ENCODE peak calls at places on chromosomes 7 and 10, in nine cellular contexts. B is right cardiac atrium, W is testis, K is neural progenitor cell, L is aorta, I is cardiac muscle cell, P is adrenal gland, H is tibial artery, O is mammary epithelial cell. A is an unnamed sample.

GRCh38 chr10:74208081-74208480 is 57.1 kb downstream of the ADK start:
- DNase-seq in B (no peak), W (no peak), K (peak; percentile 50), L (no peak), I (no peak), P (no peak), H (no peak), O (no peak), A (no peak)

GRCh38 chr10:42980553-42981357 is 96.1 kb upstream of the RET start:
- DNase-seq in B (no peak), W (no peak), K (no peak), L (peak; percentile 63), I (no peak), P (peak; percentile 45), H (peak; percentile 62), O (no peak), A (no peak)

GRCh38 chr10:96456296-96456840 is 57.4 kb downstream of the TLL2 start:
- DNase-seq in B (no peak), W (no peak), K (no peak), L (no peak), I (no peak), P (no peak), H (no peak), O (no peak), A (no peak)

GRCh38 chr7:33862946-33863814 is 42.2 kb upstream of the BMPER start:
- DNase-seq in B (peak; percentile 82), W (peak; percentile 43), K (no peak), L (no peak), I (peak; percentile 86), P (no peak), H (peak; percentile 69), O (no peak), A (no peak)

GRCh38 chr10:21393941-21394340 is 131.5 kb downstream of the SKIDA1 start:
- DNase-seq in B (no peak), W (peak; percentile 17), K (no peak), L (no peak), I (no peak), P (no peak), H (no peak), O (no peak), A (no peak)

GRCh38 chr7:33722383-33723096 is 182.8 kb upstream of the BMPER start:
- DNase-seq in B (peak; percentile 66), W (peak; percentile 52), K (peak; percentile 10), L (peak; percentile 76), I (peak; percentile 84), P (no peak), H (peak; percentile 83), O (peak; percentile 95), A (no peak)

GRCh38 chr10:117217196-117217761 is 20.0 kb downstream of the KCNK18 start:
- DNase-seq in B (no peak), W (peak; percentile 29), K (peak; percentile 57), L (no peak), I (no peak), P (no peak), H (peak; percentile 56), O (no peak), A (no peak)

GRCh38 chr7:34208878-34209621 is 303.7 kb downstream of the BMPER start:
- DNase-seq in B (no peak), W (peak; percentile 23), K (no peak), L (no peak), I (no peak), P (no peak), H (no peak), O (no peak), A (no peak)

GRCh38 chr7:100567751-100568175 is 5.9 kb downstream of the SAP25 start:
- DNase-seq in B (no peak), W (no peak), K (no peak), L (no peak), I (no peak), P (peak; percentile 82), H (no peak), O (no peak), A (peak; percentile 22)

GRCh38 chr7:37999673-38000072 is 79.2 kb downstream of the EPDR1 start:
- DNase-seq in B (no peak), W (no peak), K (no peak), L (no peak), I (no peak), P (no peak), H (no peak), O (no peak), A (no peak)

GRCh38 chr7:1125603-1125969 is 34.4 kb downstream of the ZFAND2A start:
- DNase-seq in B (peak; percentile 36), W (no peak), K (no peak), L (peak; percentile 73), I (no peak), P (no peak), H (no peak), O (no peak), A (no peak)

GRCh38 chr10:61733358-61733940 is 70.7 kb downstream of the CABCOCO1 start:
- DNase-seq in B (no peak), W (peak; percentile 49), K (peak; percentile 61), L (no peak), I (peak; percentile 61), P (no peak), H (no peak), O (peak; percentile 19), A (peak; percentile 16)

GRCh38 chr10:4023997-4024396 is 239.0 kb upstream of the KLF6 start:
- DNase-seq in B (no peak), W (no peak), K (no peak), L (no peak), I (no peak), P (no peak), H (no peak), O (no peak), A (no peak)

GRCh38 chr7:38280000-38280399 is 6.6 kb upstream of the TARP start:
- DNase-seq in B (no peak), W (no peak), K (no peak), L (no peak), I (no peak), P (no peak), H (no peak), O (no peak), A (no peak)

GRCh38 chr10:63720072-63720537 is 198.9 kb downstream of the REEP3 start:
- DNase-seq in B (no peak), W (peak; percentile 65), K (peak; percentile 61), L (no peak), I (peak; percentile 62), P (peak; percentile 73), H (no peak), O (peak; percentile 52), A (peak; percentile 56)

GRCh38 chr10:61785410-61786105 is 115.9 kb upstream of the ARID5B start:
- DNase-seq in B (no peak), W (no peak), K (no peak), L (no peak), I (no peak), P (no peak), H (no peak), O (no peak), A (no peak)

GRCh38 chr10:103574116-103575061 is 80.9 kb downstream of the NEURL1 start:
- DNase-seq in B (peak; percentile 35), W (no peak), K (no peak), L (no peak), I (no peak), P (no peak), H (no peak), O (no peak), A (peak; percentile 56)
- H3K4me1 ChIP-seq in B (no peaks in the 10 kb centered on the region), W (no peaks in the 10 kb centered on the region), K (no peaks in the 10 kb centered on the region), L (no peaks in the 10 kb centered on the region), I (no peaks in the 10 kb centered on the region), P (no peaks in the 10 kb centered on the region), H (no peaks in the 10 kb centered on the region), O (no peaks in the 10 kb centered on the region), A (peaks cover 15% of the 10 kb centered on the region)

DNA sequence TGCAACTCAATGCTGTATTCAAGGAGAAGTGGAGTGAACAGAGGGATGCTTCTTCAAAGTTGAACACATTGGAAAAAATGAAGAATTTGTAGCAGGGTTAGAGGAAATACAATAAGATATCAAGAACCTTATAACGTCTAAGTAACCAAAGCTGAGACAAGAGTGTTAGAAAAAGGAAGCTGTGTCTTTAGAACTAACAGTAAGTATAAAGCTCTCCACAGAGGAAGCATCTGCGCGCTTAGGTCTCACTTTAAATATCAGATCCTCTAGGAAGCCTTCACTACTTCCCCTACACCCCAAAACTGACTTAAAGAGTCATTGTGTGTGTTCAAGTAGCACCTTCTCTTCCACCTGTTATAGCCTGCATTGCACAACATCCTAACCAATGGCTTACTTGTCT is 43.0 kb downstream of the CH25H start:
- DNase-seq in B (no peak), W (peak; percentile 14), K (no peak), L (no peak), I (no peak), P (no peak), H (no peak), O (no peak), A (no peak)
- H3K4me3 ChIP-seq in B (no peak overlapping the region), W (no peak overlapping the region), K (no peak overlapping the region), L (no peak overlapping the region), I (no peak overlapping the region), P (no peak overlapping the region), H (no peak overlapping the region), O (no peak overlapping the region), A (no peak overlapping the region)

DNA sequence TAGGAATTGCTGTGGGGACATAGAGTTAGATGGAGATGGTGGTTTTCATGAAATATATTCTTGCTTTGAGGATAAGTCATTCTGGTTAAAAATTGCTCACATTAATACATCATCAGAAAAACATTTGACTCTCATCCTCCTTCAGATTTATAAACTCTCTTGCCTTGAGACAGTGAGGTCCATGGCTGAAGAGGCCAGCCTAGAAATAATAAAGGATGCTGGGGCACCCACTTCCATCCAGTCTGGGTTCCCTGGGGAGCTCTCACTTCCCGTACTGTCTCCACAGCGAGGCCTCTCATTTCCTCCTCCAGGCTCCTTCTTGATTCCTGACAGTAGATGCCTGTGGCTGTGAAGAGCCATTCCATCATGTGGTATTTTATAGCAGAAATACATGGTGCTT is 73.3 kb upstream of the PRKG1 start:
- DNase-seq in B (no peak), W (no peak), K (no peak), L (no peak), I (no peak), P (no peak), H (no peak), O (no peak), A (no peak)
- H3K27ac ChIP-seq in B (no peak overlapping the region), W (no peak overlapping the region), K (no peak overlapping the region), L (peak overlapping the region; percentile 86), I (no peak overlapping the region), P (no peak overlapping the region), H (peak overlapping the region; percentile 79), O (no peak overlapping the region), A (no peak overlapping the region)

GRCh38 chr10:50556238-50557120 is 67.3 kb downstream of the SGMS1 start:
- DNase-seq in B (no peak), W (no peak), K (no peak), L (no peak), I (no peak), P (no peak), H (no peak), O (no peak), A (no peak)

GRCh38 chr10:50552771-50553535 is 70.8 kb downstream of the SGMS1 start:
- DNase-seq in B (no peak), W (peak; percentile 30), K (peak; percentile 25), L (no peak), I (no peak), P (no peak), H (no peak), O (no peak), A (no peak)

GRCh38 chr10:50552308-50552707 is 71.4 kb downstream of the SGMS1 start:
- DNase-seq in B (no peak), W (no peak), K (no peak), L (no peak), I (no peak), P (no peak), H (no peak), O (no peak), A (no peak)

GRCh38 chr10:50554995-50555568 is 68.7 kb downstream of the SGMS1 start:
- DNase-seq in B (no peak), W (peak; percentile 38), K (peak; percentile 40), L (no peak), I (no peak), P (no peak), H (no peak), O (no peak), A (no peak)

GRCh38 chr10:50554381-50554994 is 69.3 kb downstream of the SGMS1 start:
- DNase-seq in B (peak; percentile 54), W (peak; percentile 30), K (peak; percentile 28), L (no peak), I (peak; percentile 37), P (no peak), H (no peak), O (no peak), A (no peak)
- H3K4me1 ChIP-seq in B (peaks cover 17% of the 10 kb centered on the region), W (peaks cover 49% of the 10 kb centered on the region), K (peaks cover 12% of the 10 kb centered on the region), L (peaks cover 8% of the 10 kb centered on the region), I (peaks cover 36% of the 10 kb centered on the region), P (peaks cover 11% of the 10 kb centered on the region), H (peaks cover 47% of the 10 kb centered on the region), O (no peaks in the 10 kb centered on the region), A (peaks cover 7% of the 10 kb centered on the region)

A was measured in uterus.